ENCODE peak calls at places on chromosomes 4 and X, in five cellular contexts. D is heart right ventricle; P is naive thymus-derived CD4-positive, alpha-beta T cell; U is colonic mucosa; A is endothelial cell of umbilical vein. M is an unnamed sample.

GRCh38 chr4:82770607-82771006 is 28.0 kb downstream of the SCD5 start:
- DNase-seq in A (no peak), P (no peak), D (no peak), U (no peak), M (no peak)

GRCh38 chrX:44235534-44235933 is 107.9 kb downstream of the EFHC2 start:
- DNase-seq in D (no peak), P (no peak), A (no peak), U (no peak), M (no peak)

GRCh38 chr4:137370206-137370633 is 162.1 kb downstream of the PCDH18 start:
- DNase-seq in D (no peak), U (no peak), P (no peak), A (no peak), M (no peak)

GRCh38 chrX:13001961-13002671 is 27.2 kb downstream of the TMSB4X start:
- DNase-seq in A (no peak), P (no peak), D (no peak), U (no peak), M (no peak)

GRCh38 chr4:123587983-123588494 is 191.4 kb downstream of the SPRY1 start:
- DNase-seq in P (no peak), D (no peak), U (peak; percentile 86), A (peak; percentile 65), M (no peak)

GRCh38 chr4:159171287-159171686 is 68.4 kb downstream of the RAPGEF2 start:
- DNase-seq in D (no peak), P (no peak), A (no peak), U (no peak), M (no peak)

GRCh38 chr4:131001371-131001770 is 1905.4 kb downstream of the C4orf33 start:
- DNase-seq in D (no peak), A (peak; percentile 20), U (no peak), P (no peak), M (no peak)

GRCh38 chr4:109072595-109072994 is 229.9 kb downstream of the COL25A1 start:
- DNase-seq in P (no peak), A (no peak), D (no peak), U (no peak), M (no peak)

GRCh38 chr4:120517966-120518365 is 404.6 kb downstream of the PRDM5 start:
- DNase-seq in D (no peak), A (peak; percentile 99), P (no peak), U (peak; percentile 56), M (peak; percentile 61)

GRCh38 chr4:175951794-175952193 is 113.8 kb upstream of the WDR17 start:
- DNase-seq in U (no peak), D (no peak), P (no peak), A (no peak), M (peak; percentile 84)

GRCh38 chr4:55553442-55553841 is 6.7 kb upstream of the CLOCK start:
- DNase-seq in D (no peak), P (no peak), A (no peak), U (no peak), M (peak; percentile 32)

GRCh38 chr4:129603241-129603931 is 507.4 kb downstream of the C4orf33 start:
- DNase-seq in D (no peak), A (no peak), P (no peak), U (no peak), M (no peak)

GRCh38 chr4:66572949-66573348 is 902.7 kb upstream of the EPHA5 start:
- DNase-seq in U (no peak), D (no peak), P (no peak), A (no peak), M (no peak)

GRCh38 chr4:176902710-176903323 is 110.1 kb upstream of the VEGFC start:
- DNase-seq in A (peak; percentile 57), P (no peak), U (no peak), D (no peak), M (no peak)

GRCh38 chr4:159307929-159308328 is 205.1 kb downstream of the RAPGEF2 start:
- DNase-seq in A (no peak), D (no peak), U (no peak), P (no peak), M (no peak)

GRCh38 chr4:86706923-86707597 is 112.9 kb downstream of the PTPN13 start:
- DNase-seq in U (no peak), A (no peak), P (no peak), D (no peak), M (no peak)

GRCh38 chr4:138938371-138938699 is 77.2 kb upstream of the NOCT start:
- DNase-seq in P (no peak), A (peak; percentile 59), U (no peak), D (no peak), M (no peak)

GRCh38 chrX:22686138-22686541 is 313.6 kb upstream of the DDX53 start:
- DNase-seq in P (no peak), D (peak; percentile 13), U (no peak), A (peak; percentile 92), M (peak; percentile 21)

GRCh38 chr4:143286733-143287570 is 49.7 kb upstream of the GAB1 start:
- DNase-seq in D (no peak), P (no peak), A (no peak), U (no peak), M (no peak)

GRCh38 chr4:169202143-169202699 is 68.5 kb downstream of the SH3RF1 start:
- DNase-seq in D (no peak), A (peak; percentile 45), U (no peak), P (no peak), M (no peak)

GRCh38 chrX:147403075-147403474 is 508.6 kb upstream of the FMR1 start:
- DNase-seq in U (no peak), A (no peak), D (no peak), P (no peak), M (no peak)

GRCh38 chr4:67393699-67394281 is 151.5 kb downstream of the CENPC start:
- DNase-seq in U (no peak), A (peak; percentile 44), P (peak; percentile 5), D (no peak), M (no peak)

GRCh38 chr4:155512812-155513211 is 136.0 kb upstream of the MAP9 start:
- DNase-seq in U (no peak), A (peak; percentile 98), P (no peak), D (no peak), M (no peak)

GRCh38 chr4:110163327-110164070 is 34.9 kb downstream of the ELOVL6 start:
- DNase-seq in U (no peak), P (no peak), D (no peak), A (no peak), M (no peak)

GRCh38 chrX:826448-826847 is 195.9 kb downstream of the SHOX start:
- DNase-seq in D (no peak), U (no peak), P (no peak), A (no peak), M (no peak)

GRCh38 chrX:38352362-38352761 is at the start of gene OTC:
- DNase-seq in A (no peak), P (no peak), D (no peak), U (no peak), M (no peak)

GRCh38 chr4:3531306-3531886 is 826 bp downstream of the LRPAP1 start:
- DNase-seq in D (no peak), P (no peak), U (no peak), A (no peak), M (no peak)

GRCh38 chrX:149493567-149494562 is 11.2 kb downstream of the IDS start:
- DNase-seq in A (no peak), P (no peak), U (no peak), D (peak; percentile 27), M (no peak)

GRCh38 chrX:88838392-88838791 is 91.4 kb downstream of the CPXCR1 start:
- DNase-seq in D (no peak), P (no peak), A (no peak), U (no peak), M (no peak)

GRCh38 chrX:136250191-136251041 is 784 bp downstream of the MAP7D3 start:
- DNase-seq in D (no peak), A (peak; percentile 41), P (peak; percentile 2), U (no peak), M (no peak)

GRCh38 chrX:57951666-57952319 is 41.5 kb upstream of the ZXDA start:
- DNase-seq in P (no peak), A (no peak), D (peak; percentile 15), U (no peak), M (no peak)

GRCh38 chr4:21769404-21770147 is 179.0 kb downstream of the KCNIP4 start:
- DNase-seq in P (no peak), A (peak; percentile 92), U (no peak), D (no peak), M (no peak)

GRCh38 chrX:83759872-83760271 is 101.1 kb upstream of the CYLC1 start:
- DNase-seq in P (no peak), U (no peak), A (no peak), D (no peak), M (no peak)

GRCh38 chr4:122765702-122766352 is 33.3 kb downstream of the BBS12 start:
- DNase-seq in P (no peak), A (peak; percentile 46), U (no peak), D (no peak), M (no peak)

GRCh38 chr4:1576961-1577814 is 106.9 kb downstream of the FAM53A start:
- DNase-seq in A (no peak), D (peak; percentile 11), U (no peak), P (no peak), M (no peak)

GRCh38 chr4:124589827-124590226 is 122.7 kb downstream of the ANKRD50 start:
- DNase-seq in D (no peak), A (no peak), U (no peak), P (no peak), M (no peak)

GRCh38 chr4:40980318-40980883 is 230.6 kb downstream of the NSUN7 start:
- DNase-seq in A (peak; percentile 35), D (no peak), U (no peak), P (no peak), M (no peak)

GRCh38 chr4:101970555-101970954 is 180.0 kb downstream of the BANK1 start:
- DNase-seq in A (no peak), D (no peak), P (no peak), U (no peak), M (no peak)

GRCh38 chr4:105509291-105509690 is 35.4 kb upstream of the PPA2 start:
- DNase-seq in U (no peak), D (no peak), A (no peak), P (no peak), M (no peak)

GRCh38 chrX:40009462-40009851 is 88.3 kb downstream of the BCOR start:
- DNase-seq in U (no peak), A (no peak), D (no peak), P (no peak), M (no peak)
- H3K4me1 ChIP-seq in U (no peaks in the 10 kb centered on the region), A (peaks cover 26% of the 10 kb centered on the region), D (peaks cover 36% of the 10 kb centered on the region), P (peaks cover 31% of the 10 kb centered on the region), M (peaks cover 28% of the 10 kb centered on the region)

GRCh38 chr4:78092850-78093249 is 35.7 kb downstream of the FRAS1 start:
- DNase-seq in A (no peak), U (no peak), P (no peak), D (no peak), M (no peak)
- H3K27ac ChIP-seq in A (no peak overlapping the region), U (no peak overlapping the region), P (no peak overlapping the region), D (no peak overlapping the region), M (no peak overlapping the region)

GRCh38 chrX:134885336-134886016 is 105.3 kb upstream of the SMIM10 start:
- DNase-seq in A (no peak), U (no peak), D (no peak), P (no peak), M (no peak)
- H3K4me1 ChIP-seq in A (peaks cover 7% of the 10 kb centered on the region), U (no peaks in the 10 kb centered on the region), D (no peaks in the 10 kb centered on the region), P (no peaks in the 10 kb centered on the region), M (no peaks in the 10 kb centered on the region)

GRCh38 chrX:76184276-76184675 is 11.4 kb downstream of the PBDC1 start:
- DNase-seq in D (no peak), A (no peak), P (no peak), U (no peak), M (no peak)

GRCh38 chrX:76183289-76184057 is 10.6 kb downstream of the PBDC1 start:
- DNase-seq in A (no peak), U (no peak), D (no peak), P (no peak), M (no peak)
- H3K27ac ChIP-seq in A (no peak overlapping the region), U (peak overlapping the region; percentile 37), D (no peak overlapping the region), P (no peak overlapping the region), M (no peak overlapping the region)

M was measured in body of pancreas.